ENCODE peak calls at places on chromosomes 4 and X, in seven cellular contexts. V is endothelial cell; F is pancreas; N is stimulated activated CD4-positive, alpha-beta T cell treated with anti-CD3 and anti-CD28 coated beads, Interleukin-2, amount 100 ng/mL, for 24 hours; I is HCEC 1CT; M is AG08396; O is BE2C. G is an unnamed sample.

GRCh38 chr4:16027114-16027513 is 56.7 kb downstream of the PROM1 start:
- DNase-seq in V (no peak), F (no peak), N (no peak), I (peak), M (no peak), O (no peak), G (no peak)

GRCh38 chr4:74166823-74167222 is 8.9 kb downstream of the MTHFD2L start:
- DNase-seq in V (no peak), F (no peak), N (no peak), I (no peak), M (no peak), O (no peak), G (no peak)

GRCh38 chrX:39726810-39727209 is 370.9 kb downstream of the BCOR start:
- DNase-seq in V (no peak), F (no peak), N (no peak), I (peak), M (no peak), O (peak), G (no peak)

GRCh38 chrX:113644426-113644825 is 803.8 kb upstream of the AMOT start:
- DNase-seq in V (no peak), F (no peak), N (no peak), I (peak), M (no peak), O (no peak), G (no peak)

GRCh38 chr4:26197018-26197779 is 123.6 kb upstream of the RBPJ start:
- DNase-seq in V (no peak), F (no peak), N (peak), I (peak), M (peak), O (no peak), G (no peak)

GRCh38 chr4:3369781-3370660 is 71.7 kb upstream of the HGFAC start:
- DNase-seq in V (peak), F (no peak), N (peak), I (peak), M (peak), O (no peak), G (no peak)

GRCh38 chrX:54961750-54962149 is 32.2 kb downstream of the PFKFB1 start:
- DNase-seq in V (no peak), F (no peak), N (no peak), I (no peak), M (no peak), O (no peak), G (no peak)

GRCh38 chrX:155216940-155217450 is 735 bp downstream of the VBP1 start:
- DNase-seq in V (no peak), F (no peak), N (no peak), I (no peak), M (peak), O (peak), G (peak)

GRCh38 chrX:12954981-12955380 is 19.9 kb upstream of the TMSB4X start:
- DNase-seq in V (no peak), F (no peak), N (no peak), I (no peak), M (no peak), O (no peak), G (no peak)

G was measured in nephron progenitor cell.